ENCODE peak calls at places on chromosomes 4 and X, in eight cellular contexts. A, N, B, C, W, L, Q and F are unnamed samples.

GRCh38 chr4:1238676-1239000 is 10.3 kb downstream of the CTBP1 start:
- DNase-seq in Q (no peak), L (no peak), A (no peak), C (no peak), N (no peak), W (no peak), B (no peak), F (no peak)

GRCh38 chrX:115892787-115893671 is 277.5 kb upstream of the AGTR2 start:
- DNase-seq in N (peak; percentile 17), B (no peak), Q (no peak), W (no peak), A (peak; percentile 73), L (peak; percentile 86), C (peak; percentile 63), F (peak; percentile 81)

GRCh38 chrX:1529756-1530155 is 7.2 kb downstream of the P2RY8 start:
- DNase-seq in N (no peak), Q (no peak), B (no peak), W (no peak), A (no peak), L (no peak), C (no peak), F (no peak)

GRCh38 chrX:56564921-56565861 is 1.8 kb downstream of the UBQLN2 start:
- DNase-seq in L (no peak), C (peak; percentile 21), B (no peak), W (no peak), A (no peak), Q (no peak), N (peak; percentile 45), F (no peak)

GRCh38 chrX:19839770-19840254 is 47.6 kb downstream of the SH3KBP1 start:
- DNase-seq in A (no peak), W (no peak), Q (peak; percentile 29), L (no peak), C (no peak), B (no peak), N (no peak), F (no peak)

GRCh38 chr4:38757945-38758344 is 24.8 kb downstream of the TLR10 start:
- DNase-seq in A (no peak), L (no peak), N (no peak), W (no peak), B (no peak), C (peak; percentile 40), Q (no peak), F (no peak)

GRCh38 chrX:128862557-128862956 is 660.7 kb downstream of the SMARCA1 start:
- DNase-seq in B (no peak), L (no peak), Q (no peak), C (no peak), A (no peak), N (no peak), W (no peak), F (no peak)

GRCh38 chr4:138039010-138039409 is 203.1 kb downstream of the SLC7A11 start:
- DNase-seq in N (peak; percentile 71), C (no peak), L (no peak), Q (no peak), W (no peak), A (no peak), B (no peak), F (no peak)

GRCh38 chr4:129570326-129570725 is 474.4 kb downstream of the C4orf33 start:
- DNase-seq in W (no peak), A (no peak), C (no peak), Q (no peak), L (no peak), B (no peak), N (no peak), F (no peak)

GRCh38 chr4:57110635-57111546 is 706 bp upstream of the IGFBP7 start:
- DNase-seq in N (peak; percentile 74), B (peak; percentile 67), Q (peak; percentile 29), W (peak; percentile 93), A (no peak), C (peak; percentile 2), L (no peak), F (no peak)

GRCh38 chr4:70778888-70779422 is 57.2 kb downstream of the RUFY3 start:
- DNase-seq in C (peak; percentile 9), W (no peak), N (no peak), L (no peak), A (no peak), B (no peak), Q (no peak), F (peak; percentile 56)

GRCh38 chrX:129785160-129785947 is 5.6 kb downstream of the SASH3 start:
- DNase-seq in C (no peak), N (no peak), W (no peak), B (no peak), L (no peak), A (no peak), Q (no peak), F (no peak)

GRCh38 chr4:80140237-80140636 is 57.1 kb upstream of the PRDM8 start:
- DNase-seq in B (no peak), N (no peak), A (no peak), C (no peak), W (no peak), L (no peak), Q (no peak), F (no peak)

GRCh38 chrX:44945736-44946135 is 72.7 kb downstream of the KDM6A start:
- DNase-seq in Q (no peak), C (peak; percentile 12), B (no peak), N (no peak), L (no peak), A (peak; percentile 3), W (no peak), F (no peak)

GRCh38 chr4:39814403-39815185 is 116.7 kb downstream of the UBE2K start:
- DNase-seq in N (peak; percentile 50), B (no peak), A (no peak), Q (peak; percentile 30), W (no peak), C (no peak), L (no peak), F (no peak)

GRCh38 chrX:132820675-132821074 is 137.8 kb downstream of the HS6ST2 start:
- DNase-seq in A (no peak), C (no peak), B (no peak), N (no peak), L (no peak), Q (no peak), W (no peak), F (no peak)

GRCh38 chr4:3290476-3290875 is 2.3 kb upstream of the RGS12 start:
- DNase-seq in A (no peak), B (no peak), N (no peak), L (no peak), W (no peak), Q (no peak), C (no peak), F (no peak)

GRCh38 chrX:2584216-2584615 is 83.4 kb upstream of the DHRSX start:
- DNase-seq in Q (no peak), L (no peak), C (no peak), W (no peak), B (no peak), A (no peak), N (no peak), F (no peak)